ENCODE peak calls at places on chromosomes 2 and 18, in six cellular contexts. E is thoracic aorta, L is aorta, U is lower lobe of right lung, R is pancreas, P is tibial artery. K is an unnamed sample.
A peak's percentile ranks its signal among the peaks of the same experiment; 100 is the strongest.

GRCh38 chr2:72993147-72993546 is 75.8 kb downstream of the EMX1 start:
- DNase-seq in P (peak; percentile 58), E (no peak), L (peak; percentile 41), U (no peak), R (no peak), K (peak; percentile 60)

GRCh38 chr18:46711444-46711863 is 45.4 kb downstream of the ST8SIA5 start:
- DNase-seq in L (no peak), U (no peak), R (no peak), P (no peak), E (no peak), K (no peak)

GRCh38 chr2:43812005-43812404 is 26.6 kb downstream of the ABCG5 start:
- DNase-seq in L (no peak), P (no peak), R (no peak), E (no peak), U (no peak), K (no peak)

GRCh38 chr18:45248240-45248903 is 366.9 kb upstream of the SLC14A2 start:
- DNase-seq in L (no peak), E (peak; percentile 41), R (no peak), P (peak; percentile 67), U (no peak), K (no peak)

GRCh38 chr18:12398625-12399024 is 9.1 kb upstream of the PRELID3A start:
- DNase-seq in P (no peak), L (peak; percentile 9), U (no peak), E (no peak), R (no peak), K (no peak)

GRCh38 chr2:160299540-160299939 is 99.5 kb upstream of the ITGB6 start:
- DNase-seq in U (no peak), P (no peak), E (no peak), L (no peak), R (no peak), K (no peak)

GRCh38 chr18:79394438-79395307 is 1.1 kb upstream of the NFATC1 start:
- DNase-seq in P (peak; percentile 81), R (no peak), E (no peak), U (no peak), L (peak; percentile 87), K (peak; percentile 82)

GRCh38 chr18:77061946-77062517 is 70.6 kb downstream of the MBP start:
- DNase-seq in E (no peak), L (peak; percentile 73), P (no peak), R (peak; percentile 29), U (peak; percentile 67), K (no peak)

GRCh38 chr18:22398464-22398863 is 19.3 kb downstream of the CTAGE1 start:
- DNase-seq in P (no peak), E (no peak), U (no peak), R (no peak), L (no peak), K (no peak)

GRCh38 chr2:127105656-127106456 is 1.1 kb downstream of the BIN1 start:
- DNase-seq in P (peak; percentile 72), R (no peak), U (peak; percentile 59), E (no peak), L (peak; percentile 80), K (peak; percentile 85)

GRCh38 chr18:48806551-48807261 is 144.1 kb downstream of the SMAD7 start:
- DNase-seq in P (peak; percentile 90), L (peak; percentile 78), E (no peak), R (peak; percentile 7), U (peak; percentile 45), K (no peak)

GRCh38 chr2:165428996-165429395 is 40.5 kb upstream of the CSRNP3 start:
- DNase-seq in U (no peak), L (no peak), E (no peak), R (no peak), P (no peak), K (no peak)

GRCh38 chr2:113709022-113709421 is 47.4 kb downstream of the SLC35F5 start:
- DNase-seq in L (no peak), P (no peak), R (no peak), E (no peak), U (no peak), K (no peak)

GRCh38 chr2:120600335-120600734 is 135.3 kb upstream of the GLI2 start:
- DNase-seq in E (no peak), U (peak; percentile 10), L (peak; percentile 44), R (no peak), P (no peak), K (peak; percentile 27)

GRCh38 chr2:74373189-74373588 is 6.9 kb downstream of the DCTN1 start:
- DNase-seq in E (no peak), P (no peak), L (no peak), R (no peak), U (peak; percentile 75), K (no peak)

GRCh38 chr2:53498210-53498609 is 269.4 kb upstream of the CHAC2 start:
- DNase-seq in L (no peak), E (no peak), U (no peak), P (no peak), R (peak; percentile 45), K (no peak)

GRCh38 chr18:79529991-79530390 is 134.3 kb downstream of the NFATC1 start:
- DNase-seq in L (peak; percentile 73), E (no peak), U (peak; percentile 38), R (no peak), P (peak; percentile 55), K (peak; percentile 70)

GRCh38 chr2:61117534-61117933 is 44.5 kb upstream of the C2orf74 start:
- DNase-seq in R (no peak), L (no peak), E (no peak), U (no peak), P (no peak), K (no peak)

GRCh38 chr2:59892398-59892797 is 661.1 kb downstream of the BCL11A start:
- DNase-seq in P (no peak), E (no peak), U (no peak), L (no peak), R (no peak), K (no peak)

GRCh38 chr2:29579495-29580178 is 341.7 kb downstream of the ALK start:
- DNase-seq in L (no peak), R (no peak), U (no peak), E (no peak), P (no peak), K (no peak)

GRCh38 chr2:119264781-119265692 is 41.4 kb downstream of the STEAP3 start:
- DNase-seq in E (no peak), U (no peak), P (no peak), R (no peak), L (no peak), K (no peak)

GRCh38 chr18:79208882-79209281 is 139.7 kb downstream of the ATP9B start:
- DNase-seq in U (no peak), P (no peak), R (peak; percentile 70), L (no peak), E (no peak), K (no peak)

GRCh38 chr2:241007880-241008710 is 9.7 kb downstream of the SNED1 start:
- DNase-seq in R (peak; percentile 18), L (peak; percentile 57), E (no peak), P (no peak), U (peak; percentile 42), K (peak; percentile 80)

GRCh38 chr2:217193431-217194075 is 333.7 kb upstream of the TNP1 start:
- DNase-seq in U (no peak), E (no peak), L (no peak), P (no peak), R (no peak), K (no peak)

GRCh38 chr2:140586379-140586778 is 1544.4 kb downstream of the LRP1B start:
- DNase-seq in P (no peak), E (no peak), U (no peak), L (no peak), R (no peak), K (no peak)

GRCh38 chr2:69735696-69736095 is 6.2 kb upstream of the ANXA4 start:
- DNase-seq in U (no peak), R (peak; percentile 70), L (no peak), E (no peak), P (no peak), K (no peak)

GRCh38 chr2:30257266-30258214 is 26.2 kb downstream of the LBH start:
- DNase-seq in U (no peak), E (no peak), P (no peak), R (no peak), L (no peak), K (no peak)

GRCh38 chr18:2880473-2880872 is 33.7 kb downstream of the EMILIN2 start:
- DNase-seq in E (no peak), L (no peak), R (no peak), U (no peak), P (no peak), K (no peak)

GRCh38 chr2:15943378-15943851 is 3.1 kb downstream of the MYCN start:
- DNase-seq in L (no peak), P (no peak), U (no peak), R (no peak), E (no peak), K (no peak)

GRCh38 chr18:67131498-67131897 is 385.0 kb downstream of the DSEL start:
- DNase-seq in U (no peak), R (no peak), E (no peak), L (no peak), P (no peak), K (no peak)
- H3K4me3 ChIP-seq in U (no peak overlapping the region), R (no peak overlapping the region), E (no peak overlapping the region), L (no peak overlapping the region), P (no peak overlapping the region), K (no peak overlapping the region)

GRCh38 chr18:31399336-31400032 is 22.9 kb downstream of the DSG4 start:
- DNase-seq in L (no peak), R (no peak), E (no peak), P (no peak), U (no peak), K (no peak)
- H3K36me3 ChIP-seq in L (no peaks in the 10 kb centered on the region), R (no peaks in the 10 kb centered on the region), E (no peaks in the 10 kb centered on the region), P (no peaks in the 10 kb centered on the region), U (no peaks in the 10 kb centered on the region), K (no peaks in the 10 kb centered on the region)

DNA sequence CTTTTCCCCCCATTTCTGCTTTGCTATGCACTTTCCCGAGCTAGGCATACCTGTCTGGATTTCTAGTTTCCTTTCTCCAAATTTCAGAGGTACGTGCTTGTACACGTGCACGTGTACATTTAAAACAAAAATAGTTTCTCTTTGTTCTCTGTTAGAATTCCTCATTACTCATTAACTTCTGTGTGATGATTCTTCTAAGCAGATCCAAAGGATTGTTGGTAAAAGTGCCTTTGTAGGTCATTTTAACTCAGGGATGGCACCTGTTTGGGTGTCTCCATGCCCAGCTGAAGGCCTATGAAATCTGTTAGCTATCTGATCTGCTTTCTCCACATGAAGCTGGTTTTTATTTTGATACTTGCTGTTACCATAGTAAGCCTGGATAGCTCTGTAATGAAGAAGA is 264.3 kb downstream of the LPIN1 start:
- DNase-seq in U (no peak), R (no peak), E (no peak), P (no peak), L (no peak), K (no peak)
- H3K4me1 ChIP-seq in U (no peaks in the 10 kb centered on the region), R (no peaks in the 10 kb centered on the region), E (no peaks in the 10 kb centered on the region), P (no peaks in the 10 kb centered on the region), L (no peaks in the 10 kb centered on the region), K (peaks cover 13% of the 10 kb centered on the region)

DNA sequence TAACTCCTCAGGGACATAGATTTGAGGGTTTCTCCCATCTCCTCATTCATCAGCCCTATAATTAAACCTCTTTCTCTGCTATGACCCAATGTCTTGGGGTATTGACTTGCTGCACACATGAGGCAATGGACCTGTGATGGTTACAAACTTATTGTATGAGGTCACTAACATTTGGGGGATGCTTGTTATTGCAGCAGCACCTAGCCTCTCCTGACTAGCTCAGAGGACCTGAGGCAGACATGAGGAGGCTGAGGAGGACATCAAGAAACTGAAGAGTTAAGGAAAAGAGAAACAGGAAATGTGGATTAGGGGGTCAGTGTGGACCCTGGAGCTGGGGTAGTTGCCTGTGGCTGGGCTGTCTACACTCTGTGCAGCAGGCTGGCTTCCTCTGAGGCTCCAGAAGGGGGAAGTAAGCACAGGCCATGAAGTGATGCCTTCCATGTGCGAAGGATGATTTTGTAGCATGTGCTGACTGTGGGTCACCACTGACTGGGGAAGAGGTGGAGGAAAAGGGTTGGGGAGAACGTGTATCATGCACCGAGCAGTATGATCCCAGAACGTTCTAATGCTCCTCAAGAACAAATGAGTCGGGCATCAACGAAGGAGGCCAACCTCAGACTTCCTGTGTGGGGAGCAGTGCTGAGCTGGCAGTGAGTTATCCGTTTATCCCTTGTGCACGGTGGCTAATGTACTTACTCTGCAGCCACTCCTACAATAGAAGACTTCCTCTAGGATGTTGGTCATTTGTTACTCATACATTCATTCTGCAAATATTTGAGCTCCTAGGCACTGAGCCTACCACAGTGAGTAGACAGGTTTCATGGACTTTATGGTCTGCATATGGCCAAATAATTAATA is 42.1 kb upstream of the RFX8 start:
- DNase-seq in U (no peak), P (no peak), E (no peak), R (no peak), L (no peak), K (no peak)
- H3K4me3 ChIP-seq in U (no peak overlapping the region), P (no peak overlapping the region), E (no peak overlapping the region), R (no peak overlapping the region), L (no peak overlapping the region), K (no peak overlapping the region)

K was measured in kidney.